ENCODE peak calls at places on chromosomes 2 and 18, in six cellular contexts. One of them, this sample, is unnamed.

GRCh38 chr2:230512955-230513748 is 97.2 kb downstream of the SP100 start:
- DNase-seq in KBM-7: no peak
- DNase-seq in H54: no peak
- DNase-seq in CD8-positive, alpha-beta T cell: no peak
- DNase-seq in transverse colon: no peak
- DNase-seq in NCI-H1092 treated with DMSO at 0.1 percent for 48 hours: no peak
- DNase-seq in this sample: no peak

GRCh38 chr2:96870631-96871255 is 863 bp upstream of the SEMA4C start:
- DNase-seq in NCI-H1092 treated with DMSO at 0.1 percent for 48 hours: peak; percentile 7
- DNase-seq in H54: no peak
- DNase-seq in KBM-7: no peak
- DNase-seq in CD8-positive, alpha-beta T cell: peak; percentile 50
- DNase-seq in transverse colon: peak; percentile 73
- DNase-seq in this sample: no peak

GRCh38 chr2:18831916-18832510 is 242.6 kb upstream of the NT5C1B start:
- DNase-seq in H54: no peak
- DNase-seq in KBM-7: no peak
- DNase-seq in CD8-positive, alpha-beta T cell: no peak
- DNase-seq in transverse colon: no peak
- DNase-seq in NCI-H1092 treated with DMSO at 0.1 percent for 48 hours: no peak
- DNase-seq in this sample: no peak

GRCh38 chr2:180625006-180625844 is 355.2 kb upstream of the UBE2E3 start:
- DNase-seq in H54: peak; percentile 6
- DNase-seq in NCI-H1092 treated with DMSO at 0.1 percent for 48 hours: no peak
- DNase-seq in transverse colon: no peak
- DNase-seq in CD8-positive, alpha-beta T cell: no peak
- DNase-seq in KBM-7: no peak
- DNase-seq in this sample: no peak

GRCh38 chr2:80459028-80459427 is 154.5 kb upstream of the LRRTM1 start:
- DNase-seq in NCI-H1092 treated with DMSO at 0.1 percent for 48 hours: no peak
- DNase-seq in H54: no peak
- DNase-seq in transverse colon: no peak
- DNase-seq in CD8-positive, alpha-beta T cell: no peak
- DNase-seq in KBM-7: no peak
- DNase-seq in this sample: no peak

GRCh38 chr2:3870222-3870621 is 166.8 kb downstream of the DCDC2C start:
- DNase-seq in transverse colon: no peak
- DNase-seq in CD8-positive, alpha-beta T cell: no peak
- DNase-seq in KBM-7: no peak
- DNase-seq in H54: no peak
- DNase-seq in NCI-H1092 treated with DMSO at 0.1 percent for 48 hours: no peak
- DNase-seq in this sample: no peak

GRCh38 chr2:12884713-12885282 is 168.1 kb downstream of the TRIB2 start:
- DNase-seq in transverse colon: no peak
- DNase-seq in H54: peak; percentile 41
- DNase-seq in KBM-7: no peak
- DNase-seq in NCI-H1092 treated with DMSO at 0.1 percent for 48 hours: no peak
- DNase-seq in CD8-positive, alpha-beta T cell: no peak
- DNase-seq in this sample: no peak

GRCh38 chr2:114517580-114517979 is 75.1 kb downstream of the DPP10 start:
- DNase-seq in KBM-7: no peak
- DNase-seq in CD8-positive, alpha-beta T cell: no peak
- DNase-seq in NCI-H1092 treated with DMSO at 0.1 percent for 48 hours: no peak
- DNase-seq in H54: no peak
- DNase-seq in transverse colon: no peak
- DNase-seq in this sample: no peak

GRCh38 chr2:27078267-27079194 is at the start of gene EMILIN1:
- DNase-seq in transverse colon: peak; percentile 73
- DNase-seq in CD8-positive, alpha-beta T cell: no peak
- DNase-seq in NCI-H1092 treated with DMSO at 0.1 percent for 48 hours: no peak
- DNase-seq in KBM-7: peak; percentile 61
- DNase-seq in H54: no peak
- DNase-seq in this sample: no peak

GRCh38 chr2:61340242-61340641 is 130.6 kb downstream of the USP34 start:
- DNase-seq in transverse colon: no peak
- DNase-seq in H54: no peak
- DNase-seq in KBM-7: no peak
- DNase-seq in CD8-positive, alpha-beta T cell: no peak
- DNase-seq in NCI-H1092 treated with DMSO at 0.1 percent for 48 hours: no peak
- DNase-seq in this sample: no peak

GRCh38 chr2:38665854-38666577 is at the start of gene GALM:
- DNase-seq in transverse colon: peak; percentile 85
- DNase-seq in KBM-7: peak; percentile 81
- DNase-seq in NCI-H1092 treated with DMSO at 0.1 percent for 48 hours: no peak
- DNase-seq in CD8-positive, alpha-beta T cell: peak; percentile 18
- DNase-seq in H54: peak; percentile 55
- DNase-seq in this sample: no peak

GRCh38 chr2:181878448-181878847 is 13.1 kb upstream of the ITPRID2 start:
- DNase-seq in KBM-7: no peak
- DNase-seq in NCI-H1092 treated with DMSO at 0.1 percent for 48 hours: no peak
- DNase-seq in CD8-positive, alpha-beta T cell: no peak
- DNase-seq in transverse colon: no peak
- DNase-seq in H54: no peak
- DNase-seq in this sample: no peak

GRCh38 chr18:32803571-32803970 is 30.7 kb upstream of the KLHL14 start:
- DNase-seq in transverse colon: no peak
- DNase-seq in CD8-positive, alpha-beta T cell: no peak
- DNase-seq in KBM-7: no peak
- DNase-seq in NCI-H1092 treated with DMSO at 0.1 percent for 48 hours: no peak
- DNase-seq in H54: no peak
- DNase-seq in this sample: no peak

GRCh38 chr18:3625717-3626091 is 175.7 kb downstream of the TGIF1 start:
- DNase-seq in transverse colon: no peak
- DNase-seq in KBM-7: no peak
- DNase-seq in NCI-H1092 treated with DMSO at 0.1 percent for 48 hours: no peak
- DNase-seq in H54: no peak
- DNase-seq in CD8-positive, alpha-beta T cell: no peak
- DNase-seq in this sample: no peak

GRCh38 chr2:127661072-127661618 is 14.2 kb downstream of the LIMS2 start:
- DNase-seq in NCI-H1092 treated with DMSO at 0.1 percent for 48 hours: no peak
- DNase-seq in CD8-positive, alpha-beta T cell: no peak
- DNase-seq in transverse colon: peak; percentile 4
- DNase-seq in H54: no peak
- DNase-seq in KBM-7: no peak
- DNase-seq in this sample: no peak

GRCh38 chr18:66457245-66457644 is 146.6 kb downstream of the CDH19 start:
- DNase-seq in H54: no peak
- DNase-seq in KBM-7: no peak
- DNase-seq in NCI-H1092 treated with DMSO at 0.1 percent for 48 hours: no peak
- DNase-seq in transverse colon: no peak
- DNase-seq in CD8-positive, alpha-beta T cell: no peak
- DNase-seq in this sample: no peak

GRCh38 chr2:35410431-35411061 is 945.0 kb upstream of the CRIM1 start:
- DNase-seq in H54: no peak
- DNase-seq in KBM-7: peak; percentile 45
- DNase-seq in NCI-H1092 treated with DMSO at 0.1 percent for 48 hours: no peak
- DNase-seq in CD8-positive, alpha-beta T cell: peak; percentile 7
- DNase-seq in transverse colon: peak; percentile 42
- DNase-seq in this sample: peak; percentile 13

GRCh38 chr2:153163055-153163454 is 315.5 kb downstream of the RPRM start:
- DNase-seq in transverse colon: no peak
- DNase-seq in H54: no peak
- DNase-seq in NCI-H1092 treated with DMSO at 0.1 percent for 48 hours: peak; percentile 49
- DNase-seq in CD8-positive, alpha-beta T cell: no peak
- DNase-seq in KBM-7: peak; percentile 34
- DNase-seq in this sample: peak; percentile 72

GRCh38 chr2:100731535-100731981 is 88.4 kb upstream of the NPAS2 start:
- DNase-seq in KBM-7: no peak
- DNase-seq in H54: no peak
- DNase-seq in transverse colon: no peak
- DNase-seq in NCI-H1092 treated with DMSO at 0.1 percent for 48 hours: no peak
- DNase-seq in CD8-positive, alpha-beta T cell: no peak
- DNase-seq in this sample: no peak

GRCh38 chr2:130183500-130184373 is 1.7 kb downstream of the MZT2B start:
- DNase-seq in H54: no peak
- DNase-seq in transverse colon: no peak
- DNase-seq in CD8-positive, alpha-beta T cell: no peak
- DNase-seq in KBM-7: no peak
- DNase-seq in NCI-H1092 treated with DMSO at 0.1 percent for 48 hours: no peak
- DNase-seq in this sample: no peak

GRCh38 chr2:28129955-28130695 is 239.6 kb downstream of the BABAM2 start:
- DNase-seq in KBM-7: no peak
- DNase-seq in CD8-positive, alpha-beta T cell: no peak
- DNase-seq in H54: no peak
- DNase-seq in transverse colon: no peak
- DNase-seq in NCI-H1092 treated with DMSO at 0.1 percent for 48 hours: no peak
- DNase-seq in this sample: no peak

GRCh38 chr2:64675860-64676259 is 22.1 kb upstream of the SERTAD2 start:
- DNase-seq in CD8-positive, alpha-beta T cell: no peak
- DNase-seq in KBM-7: no peak
- DNase-seq in transverse colon: no peak
- DNase-seq in H54: no peak
- DNase-seq in NCI-H1092 treated with DMSO at 0.1 percent for 48 hours: no peak
- DNase-seq in this sample: no peak

GRCh38 chr18:48790869-48791635 is 159.7 kb downstream of the SMAD7 start:
- DNase-seq in CD8-positive, alpha-beta T cell: no peak
- DNase-seq in KBM-7: no peak
- DNase-seq in H54: no peak
- DNase-seq in transverse colon: no peak
- DNase-seq in NCI-H1092 treated with DMSO at 0.1 percent for 48 hours: no peak
- DNase-seq in this sample: no peak

GRCh38 chr2:231563378-231563961 is 29.2 kb upstream of the TEX44 start:
- DNase-seq in CD8-positive, alpha-beta T cell: no peak
- DNase-seq in NCI-H1092 treated with DMSO at 0.1 percent for 48 hours: peak; percentile 26
- DNase-seq in H54: peak; percentile 80
- DNase-seq in KBM-7: peak; percentile 58
- DNase-seq in transverse colon: peak; percentile 38
- DNase-seq in this sample: peak; percentile 64

GRCh38 chr2:150204449-150204848 is 283.0 kb downstream of the RND3 start:
- DNase-seq in transverse colon: no peak
- DNase-seq in NCI-H1092 treated with DMSO at 0.1 percent for 48 hours: no peak
- DNase-seq in H54: no peak
- DNase-seq in CD8-positive, alpha-beta T cell: no peak
- DNase-seq in KBM-7: no peak
- DNase-seq in this sample: no peak

GRCh38 chr2:97748397-97748796 is 35.0 kb downstream of the ZAP70 start:
- DNase-seq in NCI-H1092 treated with DMSO at 0.1 percent for 48 hours: peak; percentile 10
- DNase-seq in transverse colon: peak; percentile 37
- DNase-seq in CD8-positive, alpha-beta T cell: peak; percentile 56
- DNase-seq in H54: no peak
- DNase-seq in KBM-7: peak; percentile 91
- DNase-seq in this sample: peak; percentile 41

GRCh38 chr18:2570772-2571199 is 519 bp downstream of the METTL4 start:
- DNase-seq in NCI-H1092 treated with DMSO at 0.1 percent for 48 hours: peak; percentile 74
- DNase-seq in transverse colon: peak; percentile 75
- DNase-seq in KBM-7: no peak
- DNase-seq in H54: peak; percentile 37
- DNase-seq in CD8-positive, alpha-beta T cell: peak; percentile 35
- DNase-seq in this sample: peak; percentile 67

GRCh38 chr2:235647836-235648235 is 154.0 kb downstream of the AGAP1 start:
- DNase-seq in CD8-positive, alpha-beta T cell: no peak
- DNase-seq in NCI-H1092 treated with DMSO at 0.1 percent for 48 hours: no peak
- DNase-seq in KBM-7: no peak
- DNase-seq in H54: no peak
- DNase-seq in transverse colon: no peak
- DNase-seq in this sample: no peak

GRCh38 chr18:2304378-2305175 is 266.7 kb downstream of the METTL4 start:
- DNase-seq in NCI-H1092 treated with DMSO at 0.1 percent for 48 hours: no peak
- DNase-seq in transverse colon: no peak
- DNase-seq in CD8-positive, alpha-beta T cell: no peak
- DNase-seq in KBM-7: no peak
- DNase-seq in H54: peak; percentile 6
- DNase-seq in this sample: no peak

GRCh38 chr2:11411244-11411643 is 54.7 kb downstream of the E2F6 start:
- DNase-seq in NCI-H1092 treated with DMSO at 0.1 percent for 48 hours: no peak
- DNase-seq in transverse colon: no peak
- DNase-seq in H54: no peak
- DNase-seq in CD8-positive, alpha-beta T cell: no peak
- DNase-seq in KBM-7: no peak
- DNase-seq in this sample: no peak

GRCh38 chr2:159030674-159031380 is 62.4 kb downstream of the TANC1 start:
- DNase-seq in KBM-7: no peak
- DNase-seq in CD8-positive, alpha-beta T cell: no peak
- DNase-seq in transverse colon: peak; percentile 45
- DNase-seq in NCI-H1092 treated with DMSO at 0.1 percent for 48 hours: no peak
- DNase-seq in H54: peak; percentile 58
- DNase-seq in this sample: no peak

GRCh38 chr2:30915485-30915884 is 108.2 kb upstream of the CAPN13 start:
- DNase-seq in NCI-H1092 treated with DMSO at 0.1 percent for 48 hours: no peak
- DNase-seq in H54: no peak
- DNase-seq in CD8-positive, alpha-beta T cell: no peak
- DNase-seq in transverse colon: no peak
- DNase-seq in KBM-7: peak; percentile 15
- DNase-seq in this sample: no peak